ENCODE peak calls at places on chromosomes 13 and 19, in nine cellular contexts. K is DND-41; F is OCI-LY7; H is tibial nerve; A is thoracic aorta; P is fibroblast of lung; C is CD8-positive, alpha-beta memory T cell; I is pancreas; X is CD4-positive, CD25-positive, alpha-beta regulatory T cell. Z is an unnamed sample. For H3K4me1, the result is how much of the 10 kb centered on the place peaks cover.

GRCh38 chr13:39875583-39875982 is 220.1 kb downstream of the COG6 start:
- DNase-seq in X (no peak), A (no peak), P (no peak), I (no peak), C (no peak), K (no peak), F (no peak), H (no peak), Z (no peak)

GRCh38 chr19:14089412-14089661 is 1.2 kb downstream of the SAMD1 start:
- DNase-seq in C (no peak), P (peak), K (no peak), I (no peak), A (no peak), X (peak), F (peak), H (peak), Z (no peak)

GRCh38 chr19:49338023-49338677 is 2.9 kb downstream of the CD37 start:
- DNase-seq in K (no peak), P (no peak), F (peak), A (no peak), C (no peak), I (peak), X (no peak), H (no peak), Z (peak)

GRCh38 chr19:14434543-14435319 is 1.6 kb downstream of the PKN1 start:
- DNase-seq in K (no peak), F (no peak), H (no peak), X (no peak), C (no peak), I (peak), A (peak), P (peak), Z (peak)

GRCh38 chr19:16588824-16589577 is 16.8 kb upstream of the SLC35E1 start:
- DNase-seq in K (no peak), P (no peak), F (no peak), H (no peak), I (no peak), C (no peak), A (no peak), X (no peak), Z (no peak)

GRCh38 chr19:48123907-48124675 is 13.5 kb upstream of the PLA2G4C start:
- DNase-seq in K (no peak), C (no peak), A (no peak), X (no peak), P (no peak), H (no peak), I (no peak), F (no peak), Z (no peak)

GRCh38 chr13:27578121-27579030 is 42.0 kb downstream of the LNX2 start:
- DNase-seq in X (no peak), H (no peak), A (no peak), I (no peak), P (no peak), F (no peak), K (no peak), C (no peak), Z (no peak)

GRCh38 chr19:15810335-15810734 is 5.1 kb downstream of the OR10H1 start:
- DNase-seq in H (peak), I (no peak), K (no peak), F (peak), X (no peak), A (no peak), C (no peak), P (no peak), Z (no peak)

GRCh38 chr19:14089662-14090508 is 666 bp downstream of the SAMD1 start:
- DNase-seq in K (peak), H (peak), A (no peak), P (peak), F (peak), I (peak), X (peak), C (peak), Z (peak)

GRCh38 chr19:37876047-37876446 is 30.3 kb downstream of the WDR87 start:
- DNase-seq in K (no peak), X (no peak), H (no peak), A (no peak), C (no peak), F (no peak), P (no peak), I (no peak), Z (no peak)

GRCh38 chr19:37920591-37921450 is 13.8 kb downstream of the SIPA1L3 start:
- DNase-seq in A (no peak), F (no peak), H (no peak), C (no peak), P (no peak), I (no peak), K (no peak), X (no peak), Z (no peak)

GRCh38 chr13:75704942-75705320 is 68.8 kb downstream of the LMO7 start:
- DNase-seq in K (no peak), H (no peak), X (no peak), F (no peak), I (peak), C (no peak), P (no peak), A (no peak), Z (no peak)

GRCh38 chr13:104592127-104592526 is 1525.9 kb upstream of the SLC10A2 start:
- DNase-seq in A (no peak), X (no peak), P (peak), F (no peak), K (no peak), I (no peak), C (no peak), H (no peak), Z (no peak)

GRCh38 chr19:658916-659839 is 3.8 kb downstream of the RNF126 start:
- DNase-seq in P (no peak), C (peak), F (peak), K (no peak), X (no peak), A (no peak), H (no peak), I (peak), Z (no peak)

GRCh38 chr13:102097708-102098107 is 304.1 kb downstream of the FGF14 start:
- DNase-seq in K (no peak), X (no peak), C (no peak), A (no peak), F (no peak), P (no peak), H (no peak), I (no peak), Z (no peak)

GRCh38 chr13:83414393-83414792 is 467.9 kb downstream of the SLITRK1 start:
- DNase-seq in C (no peak), P (peak), H (no peak), X (no peak), I (no peak), A (no peak), F (no peak), K (no peak), Z (no peak)

GRCh38 chr13:30422056-30422914 is at the start of gene UBE2L5:
- DNase-seq in P (peak), H (peak), X (peak), F (peak), I (peak), A (no peak), K (peak), C (peak), Z (peak)

GRCh38 chr19:19214892-19215291 is 3.1 kb downstream of the NCAN start:
- DNase-seq in I (peak), A (no peak), H (no peak), P (peak), F (peak), C (no peak), K (peak), X (no peak), Z (no peak)

GRCh38 chr19:58563034-58563573 is 4.7 kb upstream of the UBE2M start:
- DNase-seq in C (no peak), F (peak), H (no peak), K (no peak), P (no peak), I (peak), A (no peak), X (no peak), Z (no peak)

GRCh38 chr13:24618219-24618955 is 61.8 kb upstream of the ATP12A start:
- DNase-seq in F (peak), A (no peak), K (peak), C (peak), X (peak), I (no peak), H (no peak), P (no peak), Z (no peak)

GRCh38 chr13:109381546-109382180 is 404.7 kb downstream of the IRS2 start:
- DNase-seq in P (peak), I (no peak), H (no peak), K (no peak), X (no peak), C (no peak), F (no peak), A (no peak), Z (no peak)

GRCh38 chr19:13082192-13083007 is 20.3 kb downstream of the LYL1 start:
- DNase-seq in P (peak), C (no peak), F (no peak), A (no peak), X (no peak), I (no peak), H (peak), K (no peak), Z (no peak)

GRCh38 chr19:35901055-35901644 is 810 bp upstream of the NFKBID start:
- DNase-seq in F (no peak), I (no peak), X (no peak), H (no peak), A (no peak), K (no peak), C (no peak), P (no peak), Z (no peak)

GRCh38 chr13:80265348-80265747 is 75.6 kb downstream of the SPRY2 start:
- DNase-seq in K (no peak), C (no peak), X (no peak), F (no peak), H (no peak), I (no peak), A (no peak), P (no peak), Z (no peak)

GRCh38 chr19:39915101-39915847 is 19.2 kb downstream of the FCGBP start:
- DNase-seq in C (no peak), A (no peak), I (no peak), H (no peak), X (no peak), P (no peak), F (no peak), K (no peak), Z (no peak)

GRCh38 chr13:78401833-78402232 is 201.5 kb downstream of the POU4F1 start:
- DNase-seq in H (no peak), I (no peak), F (no peak), X (no peak), P (no peak), A (no peak), K (no peak), C (no peak), Z (no peak)

GRCh38 chr13:28584873-28585317 is 74.0 kb upstream of the POMP start:
- DNase-seq in I (no peak), H (no peak), P (peak), F (no peak), K (no peak), A (no peak), C (no peak), X (no peak), Z (no peak)

GRCh38 chr13:66414196-66414800 is 815.8 kb downstream of the PCDH9 start:
- DNase-seq in F (no peak), K (no peak), H (no peak), P (peak), X (no peak), I (no peak), A (no peak), C (no peak), Z (no peak)

GRCh38 chr13:113930711-113931637 is 42.9 kb downstream of the C13orf46 start:
- DNase-seq in K (no peak), F (no peak), P (no peak), A (peak), X (no peak), C (peak), H (no peak), I (no peak), Z (peak)

GRCh38 chr13:63605962-63606361 is 2190.3 kb upstream of the PCDH20 start:
- DNase-seq in C (no peak), F (no peak), P (no peak), I (no peak), K (no peak), A (no peak), H (no peak), X (no peak), Z (no peak)

GRCh38 chr13:30752201-30752797 is 17.0 kb downstream of the ALOX5AP start:
- DNase-seq in H (no peak), I (no peak), X (no peak), C (no peak), F (no peak), P (peak), K (no peak), A (no peak), Z (no peak)

GRCh38 chr19:16921766-16922591 is 33.2 kb downstream of the F2RL3 start:
- DNase-seq in C (no peak), P (no peak), A (no peak), K (no peak), X (no peak), I (no peak), H (no peak), F (no peak), Z (no peak)

GRCh38 chr19:2699413-2700142 is 2.9 kb downstream of the GNG7 start:
- DNase-seq in P (no peak), A (no peak), C (no peak), H (no peak), F (peak), I (no peak), X (no peak), K (no peak), Z (no peak)

GRCh38 chr19:2702170-2703076 is at the start of gene GNG7:
- DNase-seq in C (peak), P (peak), I (peak), F (peak), X (peak), K (no peak), A (peak), H (peak), Z (peak)

GRCh38 chr19:2703077-2703437 is 563 bp upstream of the GNG7 start:
- DNase-seq in H (no peak), P (no peak), X (no peak), C (no peak), K (no peak), A (no peak), I (no peak), F (no peak), Z (no peak)

GRCh38 chr19:2701361-2702169 is 929 bp downstream of the GNG7 start:
- DNase-seq in K (no peak), X (no peak), H (no peak), I (no peak), A (no peak), F (no peak), C (no peak), P (no peak), Z (no peak)

DNA sequence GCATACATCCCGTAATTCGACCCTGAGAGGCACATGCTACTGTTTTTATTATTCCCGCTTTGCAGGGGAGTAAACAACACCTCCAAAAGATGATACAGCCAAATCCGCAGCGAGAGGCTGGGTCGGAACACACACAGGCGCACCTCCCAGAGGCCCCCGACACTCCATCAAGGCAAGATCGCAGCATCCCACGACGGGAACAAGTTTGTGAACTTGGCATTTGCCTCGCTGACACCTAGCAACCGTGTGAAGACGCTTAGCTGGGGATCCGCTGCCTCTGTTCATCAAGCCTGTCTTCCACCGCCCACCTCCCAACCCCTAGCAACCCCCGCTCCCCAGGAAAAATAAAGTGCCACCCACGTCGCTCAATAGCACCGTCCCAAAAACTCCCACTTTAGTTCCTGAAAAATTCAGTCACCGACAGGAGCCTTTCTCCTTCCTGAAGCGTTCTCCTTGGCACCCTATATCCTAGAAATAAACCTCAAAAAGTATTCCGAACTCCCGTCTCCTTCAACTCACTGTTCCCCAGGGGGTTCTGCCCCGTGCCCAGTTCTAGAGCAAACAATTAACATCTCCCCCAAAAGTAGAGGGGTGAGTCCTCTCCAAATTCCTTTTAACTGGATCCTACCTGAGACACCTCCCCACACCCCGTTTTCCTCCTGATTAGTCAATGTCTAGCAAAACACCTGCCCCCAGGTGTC is 1.7 kb downstream of the GNG7 start:
- DNase-seq in F (peak), I (no peak), X (no peak), P (no peak), C (no peak), K (no peak), A (no peak), H (no peak), Z (no peak)
- H3K27ac ChIP-seq in F (peak), I (no peak), X (no peak), P (no peak), C (no peak), K (no peak), A (no peak), H (no peak), Z (no peak)

GRCh38 chr13:97329331-97329730 is 104.6 kb upstream of the RAP2A start:
- DNase-seq in P (no peak), F (no peak), H (no peak), I (no peak), K (no peak), C (no peak), X (no peak), A (no peak), Z (no peak)

GRCh38 chr13:97327071-97327470 is 104.9 kb downstream of the MBNL2 start:
- DNase-seq in A (no peak), I (no peak), C (no peak), F (no peak), X (no peak), P (no peak), K (no peak), H (no peak), Z (no peak)

GRCh38 chr13:97330448-97330847 is 103.5 kb upstream of the RAP2A start:
- DNase-seq in P (no peak), I (no peak), F (no peak), C (no peak), K (no peak), H (no peak), A (no peak), X (no peak), Z (no peak)

GRCh38 chr13:97327521-97328221 is 105.5 kb downstream of the MBNL2 start:
- DNase-seq in X (no peak), A (no peak), K (no peak), P (no peak), F (no peak), H (no peak), I (no peak), C (no peak), Z (no peak)

DNA sequence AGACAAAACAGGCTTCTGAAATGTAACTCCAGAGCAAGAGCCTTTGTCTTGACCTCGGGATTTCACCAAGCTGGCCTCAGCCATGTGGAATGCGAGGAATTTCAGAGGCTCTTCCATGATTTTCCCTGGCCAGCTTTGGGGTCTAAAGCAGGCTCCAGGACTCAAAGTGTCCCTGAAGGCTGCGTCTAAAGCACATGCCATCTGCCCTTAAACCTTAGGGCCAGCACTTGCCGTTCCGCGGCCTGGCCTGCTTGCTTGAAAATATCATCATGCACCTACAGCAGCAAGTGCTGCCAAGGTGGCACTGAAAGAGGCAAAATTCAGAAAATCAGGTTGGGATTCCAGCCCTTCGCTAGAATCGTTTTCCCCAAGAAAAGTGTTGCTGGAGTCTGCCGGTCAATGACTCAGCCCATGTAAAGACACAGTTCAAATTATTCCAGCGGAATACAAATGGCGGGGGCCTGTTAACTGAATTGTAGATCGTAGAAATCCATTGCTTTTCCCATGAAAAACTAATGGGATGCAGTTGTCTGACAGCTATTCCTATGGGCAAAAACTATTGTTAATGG is 105.7 kb upstream of the RAP2A start:
- DNase-seq in P (peak), K (no peak), F (no peak), H (peak), A (no peak), I (no peak), X (no peak), C (no peak), Z (no peak)
- H3K4me1 ChIP-seq in P (under half), K (under half), F (under half), H (half or more), A (under half), I (under half), X (under half), C (under half), Z (under half)

GRCh38 chr13:43848250-43848649 is 31.3 kb downstream of the CCDC122 start:
- DNase-seq in K (no peak), H (no peak), A (no peak), F (no peak), C (no peak), P (peak), X (no peak), I (no peak), Z (no peak)
- H3K27ac ChIP-seq in K (no peak), H (peak), A (no peak), F (no peak), C (no peak), P (no peak), X (no peak), I (peak), Z (no peak)

GRCh38 chr13:111341886-111342285 is 21.4 kb downstream of the TEX29 start:
- DNase-seq in C (no peak), P (no peak), K (no peak), X (no peak), I (no peak), H (no peak), F (no peak), A (no peak), Z (no peak)

GRCh38 chr13:111343186-111343805 is 22.9 kb downstream of the TEX29 start:
- DNase-seq in C (no peak), I (no peak), F (no peak), H (no peak), X (no peak), K (no peak), A (no peak), P (no peak), Z (no peak)

GRCh38 chr13:111345682-111346081 is 25.2 kb downstream of the TEX29 start:
- DNase-seq in K (no peak), H (no peak), P (no peak), I (no peak), F (no peak), C (no peak), X (no peak), A (no peak), Z (no peak)

GRCh38 chr13:111344471-111345191 is 24.2 kb downstream of the TEX29 start:
- DNase-seq in I (peak), C (no peak), K (no peak), P (peak), F (no peak), H (no peak), A (no peak), X (no peak), Z (no peak)

GRCh38 chr13:111342716-111343115 is 22.3 kb downstream of the TEX29 start:
- DNase-seq in K (no peak), C (no peak), P (no peak), X (no peak), I (no peak), A (no peak), F (no peak), H (no peak), Z (no peak)
- H3K4me1 ChIP-seq in K (under half), C (under half), P (under half), X (under half), I (under half), A (under half), F (under half), H (under half), Z (under half)

GRCh38 chr13:21150013-21150412 is 26.3 kb downstream of the SKA3 start:
- DNase-seq in K (no peak), F (no peak), I (no peak), C (no peak), P (no peak), A (no peak), H (no peak), X (no peak), Z (no peak)

GRCh38 chr13:21148557-21149258 is 27.6 kb downstream of the SKA3 start:
- DNase-seq in K (no peak), P (no peak), X (no peak), A (no peak), F (no peak), H (no peak), I (no peak), C (no peak), Z (no peak)

GRCh38 chr13:21152251-21152899 is 24.0 kb downstream of the SKA3 start:
- DNase-seq in A (no peak), X (no peak), I (no peak), F (no peak), K (no peak), P (no peak), C (no peak), H (no peak), Z (no peak)

GRCh38 chr13:21147827-21148226 is 28.5 kb downstream of the SKA3 start:
- DNase-seq in K (no peak), X (no peak), I (no peak), P (no peak), C (no peak), H (no peak), F (no peak), A (no peak), Z (no peak)

GRCh38 chr13:21149568-21149967 is 26.8 kb downstream of the SKA3 start:
- DNase-seq in K (no peak), A (no peak), I (no peak), C (no peak), F (no peak), P (no peak), X (no peak), H (no peak), Z (no peak)
- H3K27ac ChIP-seq in K (no peak), A (no peak), I (no peak), C (no peak), F (no peak), P (no peak), X (no peak), H (no peak), Z (no peak)